ENCODE peak calls at places on chromosomes 1 and 21, in eight cellular contexts. G, O, W, A, H, U, D and B are unnamed samples.

GRCh38 chr1:33363470-33363861 is 42.6 kb upstream of the A3GALT2 start:
- DNase-seq in G (peak; percentile 83), O (no peak), W (no peak), A (no peak), H (no peak), U (no peak), D (no peak), B (no peak)

GRCh38 chr1:27603962-27604578 is at the start of gene AHDC1:
- DNase-seq in G (peak; percentile 98), O (peak; percentile 94), W (peak; percentile 88), A (peak; percentile 93), H (no peak), U (peak; percentile 94), D (peak; percentile 90), B (peak; percentile 93)

GRCh38 chr1:110524311-110525249 is 5.6 kb upstream of the KCNA10 start:
- DNase-seq in G (peak; percentile 83), O (peak; percentile 40), W (peak; percentile 17), A (peak; percentile 40), H (peak; percentile 24), U (no peak), D (no peak), B (peak; percentile 72)

GRCh38 chr21:41970751-41971653 is 17.2 kb upstream of the C2CD2 start:
- DNase-seq in G (no peak), O (no peak), W (no peak), A (no peak), H (no peak), U (no peak), D (no peak), B (no peak)

GRCh38 chr1:44377925-44378784 is 23.1 kb upstream of the ERI3 start:
- DNase-seq in G (peak; percentile 86), O (peak; percentile 35), W (peak; percentile 35), A (peak; percentile 65), H (no peak), U (peak; percentile 24), D (peak; percentile 48), B (peak; percentile 59)

GRCh38 chr1:223711173-223711572 is 1.2 kb upstream of the CAPN2 start:
- DNase-seq in G (no peak), O (no peak), W (no peak), A (no peak), H (no peak), U (no peak), D (peak; percentile 60), B (no peak)

GRCh38 chr21:29606613-29607012 is 307.9 kb downstream of the BACH1 start:
- DNase-seq in G (no peak), O (no peak), W (no peak), A (no peak), H (no peak), U (no peak), D (no peak), B (no peak)

GRCh38 chr1:201556841-201557571 is 18.1 kb downstream of the NAV1 start:
- DNase-seq in G (no peak), O (no peak), W (no peak), A (no peak), H (no peak), U (no peak), D (peak; percentile 71), B (no peak)

GRCh38 chr1:4702927-4703326 is 48.5 kb downstream of the AJAP1 start:
- DNase-seq in G (no peak), O (no peak), W (peak; percentile 87), A (no peak), H (no peak), U (no peak), D (peak; percentile 91), B (no peak)

GRCh38 chr1:44485229-44485932 is 80.3 kb downstream of the RNF220 start:
- DNase-seq in G (no peak), O (no peak), W (peak; percentile 83), A (no peak), H (no peak), U (no peak), D (peak; percentile 79), B (no peak)

GRCh38 chr1:237124856-237125462 is 83.0 kb downstream of the RYR2 start:
- DNase-seq in G (peak; percentile 32), O (no peak), W (no peak), A (peak; percentile 32), H (no peak), U (no peak), D (no peak), B (peak; percentile 24)

GRCh38 chr1:17274186-17275170 is 25.6 kb downstream of the PADI3 start:
- DNase-seq in G (peak; percentile 72), O (peak; percentile 30), W (peak; percentile 34), A (peak; percentile 49), H (peak; percentile 66), U (no peak), D (peak; percentile 26), B (peak; percentile 77)

GRCh38 chr1:215269955-215270354 is 187.4 kb downstream of the KCNK2 start:
- DNase-seq in G (peak; percentile 16), O (no peak), W (no peak), A (no peak), H (no peak), U (no peak), D (no peak), B (no peak)
- TF ChIP-seq CTCF in G (peak; percentile 38), O (no peak), W (peak; percentile 34), A (no peak), H (no peak), U (no peak), D (no peak), B (no peak)

DNA sequence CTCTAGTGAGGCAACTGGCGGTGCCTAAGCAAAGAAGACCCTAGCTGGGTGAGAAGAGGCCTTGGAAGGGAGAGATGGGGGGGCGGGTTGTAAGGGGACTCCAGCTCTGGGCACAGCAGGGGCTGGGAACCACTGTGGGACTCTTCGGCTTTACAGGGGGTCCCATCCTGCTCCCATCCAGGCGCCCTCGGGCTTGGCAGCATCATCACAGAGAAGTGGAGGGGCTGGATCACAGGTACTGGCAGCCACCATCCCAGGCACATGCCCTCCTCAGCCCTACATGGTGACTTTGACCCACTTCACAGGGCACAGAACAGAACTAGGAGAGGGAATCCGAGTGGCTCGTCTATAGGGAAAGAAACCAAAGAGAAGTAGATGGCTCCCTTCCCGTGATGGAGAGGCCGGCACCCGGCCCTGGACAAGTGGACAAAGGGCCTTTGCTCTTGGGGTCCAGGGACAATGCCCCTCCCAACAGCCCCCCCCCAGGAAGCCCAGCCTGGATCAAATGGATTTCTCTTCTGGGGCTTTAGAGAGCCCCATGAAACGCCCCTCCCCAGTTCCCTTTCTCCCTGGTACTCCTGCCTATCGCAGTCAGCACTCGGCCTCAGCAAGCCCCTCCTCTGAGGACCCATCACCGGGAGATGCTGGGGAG is 54.0 kb upstream of the ECE1 start:
- DNase-seq in G (no peak), O (no peak), W (no peak), A (no peak), H (no peak), U (no peak), D (no peak), B (no peak)
- TF ChIP-seq CTCF in G (no peak), O (no peak), W (no peak), A (no peak), H (no peak), U (no peak), D (no peak), B (no peak)

GRCh38 chr1:61338899-61339298 is 256.5 kb downstream of the NFIA start:
- DNase-seq in G (no peak), O (no peak), W (no peak), A (peak; percentile 36), H (no peak), U (no peak), D (no peak), B (no peak)

GRCh38 chr1:61334718-61335589 is 252.6 kb downstream of the NFIA start:
- DNase-seq in G (no peak), O (peak; percentile 68), W (no peak), A (peak; percentile 39), H (no peak), U (no peak), D (peak; percentile 3), B (no peak)

GRCh38 chr1:61337037-61337436 is 254.7 kb downstream of the NFIA start:
- DNase-seq in G (no peak), O (no peak), W (no peak), A (no peak), H (no peak), U (no peak), D (no peak), B (no peak)

GRCh38 chr1:61337981-61338848 is 255.9 kb downstream of the NFIA start:
- DNase-seq in G (peak; percentile 73), O (peak; percentile 62), W (peak; percentile 95), A (peak; percentile 82), H (no peak), U (peak; percentile 86), D (peak; percentile 85), B (no peak)

DNA sequence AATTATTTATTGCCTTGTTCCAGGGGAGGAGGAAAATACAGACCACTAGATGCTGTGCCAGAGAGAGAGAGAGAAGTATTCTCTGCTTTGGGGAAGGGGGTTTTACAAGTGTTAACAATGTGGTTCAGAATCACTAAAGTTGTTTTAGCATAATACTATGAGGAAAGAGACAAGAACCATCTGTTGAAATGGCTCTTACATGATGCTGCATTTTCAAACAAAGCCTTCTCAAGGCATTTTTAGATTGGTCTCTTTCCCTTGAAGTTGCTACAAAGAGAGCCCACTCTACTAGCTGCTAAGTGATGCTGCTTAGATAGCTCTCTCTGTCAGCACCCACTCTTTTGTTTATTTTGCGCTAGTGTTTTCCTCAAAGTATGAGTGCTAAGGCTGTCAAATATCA is 255.1 kb downstream of the NFIA start:
- DNase-seq in G (no peak), O (no peak), W (no peak), A (no peak), H (no peak), U (no peak), D (peak; percentile 11), B (no peak)
- TF ChIP-seq CTCF in G (no peak), O (no peak), W (no peak), A (no peak), H (no peak), U (no peak), D (no peak), B (no peak)

GRCh38 chr1:35454616-35455015 is 102.6 kb downstream of the KIAA0319L start:
- DNase-seq in G (no peak), O (no peak), W (peak; percentile 53), A (no peak), H (no peak), U (no peak), D (peak; percentile 71), B (no peak)
- TF ChIP-seq CTCF in G (no peak), O (no peak), W (peak; percentile 37), A (no peak), H (peak; percentile 13), U (no peak), D (peak; percentile 36), B (no peak)

GRCh38 chr1:32351859-32352745 is 10.2 kb downstream of the FAM229A start:
- DNase-seq in G (peak; percentile 74), O (peak; percentile 63), W (no peak), A (peak; percentile 71), H (no peak), U (no peak), D (peak; percentile 43), B (no peak)
- TF ChIP-seq CTCF in G (no peak), O (no peak), W (peak; percentile 29), A (no peak), H (no peak), U (no peak), D (peak; percentile 3), B (no peak)

GRCh38 chr1:152983743-152984142 is at the start of gene SPRR1A:
- DNase-seq in G (no peak), O (no peak), W (no peak), A (no peak), H (no peak), U (no peak), D (no peak), B (no peak)
- TF ChIP-seq CTCF in G (no peak), O (no peak), W (no peak), A (no peak), H (no peak), U (no peak), D (no peak), B (no peak)